ENCODE peak calls at places on chromosomes 16 and 17, in ten cellular contexts. N is fibroblast of mammary gland, D is endodermal cell, Z is nephron progenitor cell, V is HL-60, A is mammary epithelial cell, H is left ventricle myocardium inferior, C is heart right ventricle, X is progenitor cell of endocrine pancreas, B is A549. L is an unnamed sample.

GRCh38 chr17:9020824-9021157 is 519 bp upstream of the NTN1 start:
- DNase-seq in N (no peak), D (no peak), Z (no peak), V (no peak), A (no peak), H (no peak), C (no peak), X (no peak), B (no peak), L (no peak)

GRCh38 chr17:75111777-75112176 is 2.0 kb downstream of the ARMC7 start:
- DNase-seq in N (no peak), D (no peak), Z (no peak), V (no peak), A (no peak), H (no peak), C (no peak), X (no peak), B (no peak), L (no peak)

GRCh38 chr17:44785921-44786320 is 27.1 kb downstream of the ADAM11 start:
- DNase-seq in N (no peak), D (peak), Z (no peak), V (no peak), A (no peak), H (no peak), C (no peak), X (no peak), B (no peak), L (no peak)

GRCh38 chr16:10081201-10081940 is 100.9 kb downstream of the GRIN2A start:
- DNase-seq in N (no peak), D (no peak), Z (no peak), V (no peak), A (no peak), H (no peak), C (no peak), X (no peak), B (no peak), L (no peak)

GRCh38 chr17:41959336-41960095 is 7.1 kb upstream of the CNP start:
- DNase-seq in N (peak), D (peak), Z (peak), V (no peak), A (peak), H (no peak), C (no peak), X (no peak), B (peak), L (no peak)

GRCh38 chr17:51046527-51047384 is 73.9 kb downstream of the SPAG9 start:
- DNase-seq in N (peak), D (peak), Z (peak), V (no peak), A (peak), H (peak), C (peak), X (peak), B (peak), L (peak)

GRCh38 chr16:27745348-27745747 is 195.4 kb downstream of the KATNIP start:
- DNase-seq in N (peak), D (no peak), Z (no peak), V (no peak), A (no peak), H (no peak), C (no peak), X (no peak), B (peak), L (no peak)

GRCh38 chr17:50541916-50542688 is 4.9 kb upstream of the SPATA20 start:
- DNase-seq in N (peak), D (peak), Z (peak), V (peak), A (peak), H (peak), C (peak), X (peak), B (peak), L (peak)

GRCh38 chr17:9185142-9185541 is 163.8 kb downstream of the NTN1 start:
- DNase-seq in N (no peak), D (no peak), Z (no peak), V (no peak), A (no peak), H (no peak), C (no peak), X (no peak), B (no peak), L (no peak)

GRCh38 chr17:46949291-46950174 is 26.6 kb downstream of the GOSR2 start:
- DNase-seq in N (peak), D (no peak), Z (no peak), V (no peak), A (peak), H (no peak), C (no peak), X (no peak), B (no peak), L (no peak)

GRCh38 chr16:71894229-71894920 is 956 bp upstream of the IST1 start:
- DNase-seq in N (peak), D (peak), Z (peak), V (no peak), A (peak), H (peak), C (peak), X (no peak), B (peak), L (no peak)

GRCh38 chr17:58268774-58269556 is 11.8 kb downstream of the MPO start:
- DNase-seq in N (no peak), D (peak), Z (no peak), V (peak), A (no peak), H (no peak), C (no peak), X (no peak), B (no peak), L (no peak)

GRCh38 chr16:73053379-73054130 is 5.6 kb upstream of the ZFHX3 start:
- DNase-seq in N (no peak), D (peak), Z (no peak), V (no peak), A (peak), H (no peak), C (no peak), X (no peak), B (peak), L (no peak)

GRCh38 chr17:81371910-81372760 is 23.1 kb upstream of the BAHCC1 start:
- DNase-seq in N (no peak), D (peak), Z (peak), V (no peak), A (no peak), H (peak), C (peak), X (no peak), B (peak), L (no peak)
- TF ChIP-seq CTCF in N (peak), D (peak), Z (peak), V (no peak), A (peak), H (peak), C (peak), X (peak), B (peak), L (no peak)

GRCh38 chr16:66107661-66108060 is 258.8 kb upstream of the CDH5 start:
- DNase-seq in N (peak), D (no peak), Z (no peak), V (no peak), A (peak), H (no peak), C (no peak), X (no peak), B (no peak), L (no peak)
- TF ChIP-seq CTCF in N (no peak), D (no peak), Z (no peak), V (no peak), A (no peak), H (no peak), C (no peak), X (no peak), B (no peak), L (no peak)

GRCh38 chr17:18326572-18326971 is 11.5 kb downstream of the SMCR8 start:
- DNase-seq in N (no peak), D (no peak), Z (no peak), V (no peak), A (no peak), H (no peak), C (no peak), X (no peak), B (no peak), L (no peak)
- TF ChIP-seq CTCF in N (no peak), D (no peak), Z (no peak), V (no peak), A (no peak), H (no peak), C (no peak), X (no peak), B (no peak), L (no peak)

GRCh38 chr16:782766-783403 is 5.3 kb downstream of the RPUSD1 start:
- DNase-seq in N (no peak), D (no peak), Z (no peak), V (no peak), A (peak), H (no peak), C (no peak), X (no peak), B (no peak), L (no peak)
- TF ChIP-seq CTCF in N (no peak), D (no peak), Z (no peak), V (no peak), A (no peak), H (no peak), C (no peak), X (no peak), B (no peak), L (no peak)

GRCh38 chr17:81329927-81330883 is 35.1 kb upstream of the SLC38A10 start:
- DNase-seq in N (no peak), D (peak), Z (no peak), V (no peak), A (no peak), H (no peak), C (no peak), X (no peak), B (peak), L (no peak)
- TF ChIP-seq CTCF in N (no peak), D (peak), Z (no peak), V (no peak), A (peak), H (no peak), C (no peak), X (peak), B (peak), L (no peak)

GRCh38 chr16:85628651-85629050 is 15.5 kb downstream of the GSE1 start:
- DNase-seq in N (no peak), D (peak), Z (no peak), V (no peak), A (no peak), H (no peak), C (no peak), X (no peak), B (no peak), L (no peak)
- TF ChIP-seq CTCF in N (no peak), D (peak), Z (no peak), V (no peak), A (no peak), H (no peak), C (no peak), X (peak), B (no peak), L (no peak)